ENCODE peak calls at places on chromosomes 11 and 22, in five cellular contexts. One of them, this sample, is unnamed.

GRCh38 chr11:111387318-111387863 is 8.3 kb upstream of the POU2AF1 start:
- DNase-seq in kidney: no peak
- DNase-seq in heart right ventricle: peak
- DNase-seq in lung: peak
- DNase-seq in HepG2: no peak
- DNase-seq in this sample: no peak

GRCh38 chr22:39684702-39685281 is 114.2 kb downstream of the CACNA1I start:
- DNase-seq in kidney: no peak
- DNase-seq in heart right ventricle: no peak
- DNase-seq in lung: no peak
- DNase-seq in HepG2: no peak
- DNase-seq in this sample: no peak

GRCh38 chr11:64661146-64661545 is 61.9 kb downstream of the NRXN2 start:
- DNase-seq in kidney: peak
- DNase-seq in heart right ventricle: no peak
- DNase-seq in lung: no peak
- DNase-seq in HepG2: no peak
- DNase-seq in this sample: no peak

GRCh38 chr11:63020671-63021255 is 5.1 kb upstream of the SLC22A8 start:
- DNase-seq in kidney: no peak
- DNase-seq in heart right ventricle: no peak
- DNase-seq in lung: no peak
- DNase-seq in HepG2: no peak
- DNase-seq in this sample: no peak

GRCh38 chr11:107666911-107667568 is 44.8 kb downstream of the SLN start:
- DNase-seq in kidney: no peak
- DNase-seq in heart right ventricle: no peak
- DNase-seq in lung: no peak
- DNase-seq in HepG2: no peak
- DNase-seq in this sample: no peak

GRCh38 chr22:41919357-41920224 is 4.7 kb upstream of the SHISA8 start:
- DNase-seq in kidney: no peak
- DNase-seq in heart right ventricle: peak
- DNase-seq in lung: peak
- DNase-seq in HepG2: no peak
- DNase-seq in this sample: peak

GRCh38 chr11:126476256-126476970 is 120.9 kb downstream of the ST3GAL4 start:
- DNase-seq in kidney: no peak
- DNase-seq in heart right ventricle: no peak
- DNase-seq in lung: no peak
- DNase-seq in HepG2: no peak
- DNase-seq in this sample: no peak

GRCh38 chr11:6323291-6323905 is 3.1 kb upstream of the CAVIN3 start:
- DNase-seq in kidney: no peak
- DNase-seq in heart right ventricle: no peak
- DNase-seq in lung: no peak
- DNase-seq in HepG2: no peak
- DNase-seq in this sample: no peak

GRCh38 chr22:32987081-32987631 is 71.0 kb downstream of the SYN3 start:
- DNase-seq in kidney: no peak
- DNase-seq in heart right ventricle: no peak
- DNase-seq in lung: no peak
- DNase-seq in HepG2: no peak
- DNase-seq in this sample: no peak

GRCh38 chr22:17222503-17222902 is 3.3 kb upstream of the ADA2 start:
- DNase-seq in kidney: peak
- DNase-seq in heart right ventricle: no peak
- DNase-seq in lung: no peak
- DNase-seq in HepG2: no peak
- DNase-seq in this sample: no peak

GRCh38 chr22:47219789-47220188 is 457.3 kb downstream of the TBC1D22A start:
- DNase-seq in kidney: no peak
- DNase-seq in heart right ventricle: no peak
- DNase-seq in lung: no peak
- DNase-seq in HepG2: no peak
- DNase-seq in this sample: peak

GRCh38 chr22:23037429-23038333 is 32.6 kb upstream of the GNAZ start:
- DNase-seq in kidney: peak
- DNase-seq in heart right ventricle: no peak
- DNase-seq in lung: no peak
- DNase-seq in HepG2: no peak
- DNase-seq in this sample: no peak

GRCh38 chr22:39952347-39952746 is 7.8 kb upstream of the TMA7B start:
- DNase-seq in kidney: no peak
- DNase-seq in heart right ventricle: no peak
- DNase-seq in lung: no peak
- DNase-seq in HepG2: no peak
- DNase-seq in this sample: no peak

GRCh38 chr11:134612416-134613030 is 200.5 kb upstream of the B3GAT1 start:
- DNase-seq in kidney: no peak
- DNase-seq in heart right ventricle: no peak
- DNase-seq in lung: no peak
- DNase-seq in HepG2: no peak
- DNase-seq in this sample: no peak

GRCh38 chr11:121741316-121741715 is 288.5 kb upstream of the SORL1-AS1 start:
- DNase-seq in kidney: no peak
- DNase-seq in heart right ventricle: peak
- DNase-seq in lung: no peak
- DNase-seq in HepG2: no peak
- DNase-seq in this sample: peak
- H3K27ac ChIP-seq in kidney: peak
- H3K27ac ChIP-seq in heart right ventricle: peak
- H3K27ac ChIP-seq in lung: peak
- H3K27ac ChIP-seq in HepG2: no peak
- H3K27ac ChIP-seq in this sample: peak

GRCh38 chr11:1782831-1783724 is 19.4 kb upstream of the CTSD start:
- DNase-seq in kidney: no peak
- DNase-seq in heart right ventricle: no peak
- DNase-seq in lung: no peak
- DNase-seq in HepG2: no peak
- DNase-seq in this sample: no peak

GRCh38 chr11:1783725-1784529 is 20.2 kb upstream of the CTSD start:
- DNase-seq in kidney: no peak
- DNase-seq in heart right ventricle: no peak
- DNase-seq in lung: no peak
- DNase-seq in HepG2: no peak
- DNase-seq in this sample: no peak

GRCh38 chr11:1784761-1785650 is 21.3 kb upstream of the CTSD start:
- DNase-seq in kidney: no peak
- DNase-seq in heart right ventricle: no peak
- DNase-seq in lung: no peak
- DNase-seq in HepG2: no peak
- DNase-seq in this sample: no peak

GRCh38 chr11:1786466-1786865 is 22.7 kb upstream of the CTSD start:
- DNase-seq in kidney: no peak
- DNase-seq in heart right ventricle: no peak
- DNase-seq in lung: no peak
- DNase-seq in HepG2: no peak
- DNase-seq in this sample: no peak

GRCh38 chr11:1785749-1786261 is 22.1 kb upstream of the CTSD start:
- DNase-seq in kidney: no peak
- DNase-seq in heart right ventricle: no peak
- DNase-seq in lung: no peak
- DNase-seq in HepG2: no peak
- DNase-seq in this sample: no peak
- TF ChIP-seq CTCF in kidney: no peak
- TF ChIP-seq CTCF in heart right ventricle: no peak
- TF ChIP-seq CTCF in lung: no peak
- TF ChIP-seq CTCF in HepG2: no peak
- TF ChIP-seq CTCF in this sample: no peak

GRCh38 chr11:122681070-122681469 is 25.5 kb downstream of the UBASH3B start:
- DNase-seq in kidney: no peak
- DNase-seq in heart right ventricle: no peak
- DNase-seq in lung: no peak
- DNase-seq in HepG2: no peak
- DNase-seq in this sample: no peak
- H3K4me3 ChIP-seq in kidney: no peak
- H3K4me3 ChIP-seq in heart right ventricle: no peak
- H3K4me3 ChIP-seq in lung: no peak
- H3K4me3 ChIP-seq in HepG2: no peak
- H3K4me3 ChIP-seq in this sample: no peak

GRCh38 chr22:29813126-29813525 is 24.9 kb downstream of the ASCC2 start:
- DNase-seq in kidney: no peak
- DNase-seq in heart right ventricle: no peak
- DNase-seq in lung: no peak
- DNase-seq in HepG2: no peak
- DNase-seq in this sample: no peak
- H3K27ac ChIP-seq in kidney: no peak
- H3K27ac ChIP-seq in heart right ventricle: no peak
- H3K27ac ChIP-seq in lung: no peak
- H3K27ac ChIP-seq in HepG2: no peak
- H3K27ac ChIP-seq in this sample: no peak

This sample was measured in testis.